ENCODE peak calls at places on chromosomes 6 and 20, in four cellular contexts. F, L, T and K are unnamed samples.

GRCh38 chr6:25377672-25378071 is 98.5 kb downstream of the CARMIL1 start:
- DNase-seq in F (no peak), L (no peak), T (no peak), K (no peak)

GRCh38 chr6:41289815-41290214 is 3.3 kb upstream of the TREM1 start:
- DNase-seq in F (no peak), L (no peak), T (no peak), K (no peak)

GRCh38 chr6:57324538-57324937 is 7.1 kb downstream of the PRIM2 start:
- DNase-seq in F (no peak), L (no peak), T (peak; percentile 53), K (no peak)

GRCh38 chr20:6075428-6076219 is 21.8 kb upstream of the LRRN4 start:
- DNase-seq in F (no peak), L (no peak), T (no peak), K (peak; percentile 77)

GRCh38 chr6:10258341-10258740 is 156.5 kb downstream of the TFAP2A start:
- DNase-seq in F (no peak), L (no peak), T (no peak), K (no peak)

GRCh38 chr6:79453558-79454042 is 83.6 kb downstream of the LCA5 start:
- DNase-seq in F (no peak), L (peak; percentile 61), T (peak; percentile 81), K (no peak)

GRCh38 chr6:130928158-130928917 is 101.1 kb downstream of the SMLR1 start:
- DNase-seq in F (no peak), L (no peak), T (no peak), K (no peak)

GRCh38 chr6:28553986-28554881 is 28.6 kb downstream of the GPX5 start:
- DNase-seq in F (no peak), L (no peak), T (no peak), K (no peak)

GRCh38 chr6:28648035-28648877 is 122.6 kb downstream of the GPX5 start:
- DNase-seq in F (no peak), L (peak; percentile 68), T (peak; percentile 92), K (no peak)

GRCh38 chr20:63739129-63740069 is at the start of gene SLC2A4RG:
- DNase-seq in F (peak; percentile 83), L (peak; percentile 85), T (peak; percentile 63), K (peak; percentile 93)

GRCh38 chr20:57048027-57048869 is 218.2 kb downstream of the BMP7 start:
- DNase-seq in F (no peak), L (peak; percentile 47), T (no peak), K (peak; percentile 53)

GRCh38 chr20:61810066-61810708 is 255.5 kb downstream of the TAF4 start:
- DNase-seq in F (no peak), L (no peak), T (no peak), K (no peak)

GRCh38 chr20:8218861-8219260 is 86.8 kb downstream of the PLCB1 start:
- DNase-seq in F (no peak), L (no peak), T (peak; percentile 76), K (no peak)

GRCh38 chr20:53950031-53950430 is 120.4 kb downstream of the BCAS1 start:
- DNase-seq in F (no peak), L (no peak), T (peak; percentile 21), K (no peak)

GRCh38 chr6:101393291-101394251 is at the start of gene GRIK2:
- DNase-seq in F (no peak), L (peak; percentile 49), T (peak; percentile 33), K (peak; percentile 77)

GRCh38 chr6:42845327-42845694 is 34.1 kb upstream of the RPL7L1 start:
- DNase-seq in F (no peak), L (no peak), T (no peak), K (no peak)

GRCh38 chr20:20174089-20174835 is 121.9 kb downstream of the CFAP61 start:
- DNase-seq in F (no peak), L (no peak), T (no peak), K (no peak)

DNA sequence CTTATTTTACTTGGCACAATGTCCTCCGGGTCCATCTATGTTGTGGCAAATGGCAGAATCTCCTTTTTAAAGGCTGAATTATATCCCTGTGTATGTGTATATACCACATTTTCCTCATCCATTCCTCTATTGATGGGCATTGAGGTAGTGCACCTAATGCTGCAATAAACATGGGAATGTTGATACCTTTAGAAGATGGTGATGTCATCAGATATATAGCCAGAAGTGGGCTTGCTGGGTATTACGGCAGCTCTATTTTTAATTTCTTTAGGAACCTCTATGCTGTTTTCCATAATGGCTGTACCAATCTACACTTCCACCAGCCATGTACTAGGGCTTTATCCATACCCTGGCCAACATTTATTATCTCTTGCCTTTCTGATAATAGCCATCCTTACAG is 315.7 kb downstream of the FOXA2 start:
- DNase-seq in F (no peak), L (no peak), T (no peak), K (no peak)
- H3K4me3 ChIP-seq in F (no peak overlapping the region), L (no peak overlapping the region), T (no peak overlapping the region), K (no peak overlapping the region)

DNA sequence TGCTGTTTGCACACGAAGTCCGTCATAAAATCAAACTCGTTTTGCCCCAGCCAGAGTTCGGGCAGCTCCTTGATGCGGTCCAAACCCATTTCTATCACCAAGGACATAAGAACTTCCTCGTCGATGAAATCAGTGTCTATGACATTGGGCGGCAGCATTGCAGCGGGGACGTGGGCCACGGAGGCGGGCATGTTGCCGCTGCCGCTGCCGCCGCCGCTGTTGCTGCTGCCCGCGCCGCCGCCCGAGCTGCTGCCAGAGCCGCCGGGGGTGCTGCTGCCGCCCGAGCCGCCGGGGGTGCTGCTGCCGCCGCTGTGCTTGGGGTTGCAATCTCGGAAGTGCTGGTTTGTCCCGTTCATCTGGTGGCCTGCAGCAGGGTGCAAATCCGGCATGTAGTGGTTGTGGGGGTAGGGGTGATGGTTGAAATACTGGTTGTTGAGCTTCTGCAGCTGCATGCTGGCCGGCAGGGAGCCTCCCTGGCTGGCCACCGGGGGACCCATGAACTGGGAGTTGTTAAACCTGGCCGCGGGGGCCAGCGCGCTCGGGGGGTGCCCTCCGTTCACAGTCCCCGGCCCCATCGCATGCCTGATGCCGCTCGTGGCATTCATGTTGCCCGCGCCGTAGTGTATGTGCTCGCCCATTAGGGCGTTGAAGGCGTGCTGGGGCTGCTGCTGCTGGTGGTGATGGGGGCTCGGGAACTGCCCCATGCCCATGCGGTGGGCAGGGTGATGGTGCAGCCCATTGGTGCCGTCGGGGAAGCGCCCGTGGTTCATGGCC is 1.1 kb downstream of the CITED2 start:
- DNase-seq in F (peak; percentile 78), L (peak; percentile 37), T (peak; percentile 55), K (peak; percentile 93)
- TF ChIP-seq CTCF in F (no peak), L (no peak), T (peak; percentile 15), K (no peak)

GRCh38 chr6:157074969-157075368 is 248.3 kb downstream of the TMEM242 start:
- DNase-seq in F (no peak), L (no peak), T (peak; percentile 14), K (no peak)

GRCh38 chr6:157073596-157073995 is 249.7 kb downstream of the TMEM242 start:
- DNase-seq in F (no peak), L (no peak), T (no peak), K (no peak)

GRCh38 chr6:157070403-157071107 is 252.8 kb downstream of the TMEM242 start:
- DNase-seq in F (no peak), L (no peak), T (no peak), K (no peak)

GRCh38 chr6:157069585-157069984 is 253.7 kb downstream of the TMEM242 start:
- DNase-seq in F (no peak), L (no peak), T (no peak), K (no peak)

DNA sequence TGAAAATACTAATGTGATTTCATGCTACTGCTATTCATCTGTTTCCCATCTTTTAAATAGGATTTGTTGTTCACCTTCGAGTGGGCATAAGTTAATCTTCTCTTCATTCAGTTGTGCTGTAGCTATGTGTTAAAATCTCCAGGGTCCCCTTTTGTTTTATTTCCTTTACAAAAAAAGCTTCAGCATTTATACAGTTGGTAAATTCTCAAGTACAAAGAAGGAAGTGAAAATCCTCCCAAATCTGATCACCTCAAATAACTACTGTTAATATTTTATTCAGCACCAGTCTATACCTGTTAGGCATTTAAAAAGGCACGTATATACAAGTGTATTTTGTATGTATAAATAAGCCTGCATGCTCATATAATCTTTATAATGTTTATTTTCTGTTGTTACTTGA is 251.2 kb downstream of the TMEM242 start:
- DNase-seq in F (no peak), L (no peak), T (no peak), K (no peak)
- H3K4me3 ChIP-seq in F (no peak overlapping the region), L (no peak overlapping the region), T (no peak overlapping the region), K (no peak overlapping the region)

GRCh38 chr20:24782801-24783630 is 166.1 kb upstream of the CST7 start:
- DNase-seq in F (no peak), L (no peak), T (no peak), K (peak; percentile 70)

GRCh38 chr20:24779886-24780285 is 169.2 kb upstream of the CST7 start:
- DNase-seq in F (no peak), L (no peak), T (no peak), K (peak; percentile 59)

GRCh38 chr20:24782221-24782620 is 166.8 kb upstream of the CST7 start:
- DNase-seq in F (no peak), L (no peak), T (no peak), K (peak; percentile 52)

GRCh38 chr20:24780648-24781047 is 168.4 kb upstream of the CST7 start:
- DNase-seq in F (no peak), L (no peak), T (no peak), K (peak; percentile 57)

DNA sequence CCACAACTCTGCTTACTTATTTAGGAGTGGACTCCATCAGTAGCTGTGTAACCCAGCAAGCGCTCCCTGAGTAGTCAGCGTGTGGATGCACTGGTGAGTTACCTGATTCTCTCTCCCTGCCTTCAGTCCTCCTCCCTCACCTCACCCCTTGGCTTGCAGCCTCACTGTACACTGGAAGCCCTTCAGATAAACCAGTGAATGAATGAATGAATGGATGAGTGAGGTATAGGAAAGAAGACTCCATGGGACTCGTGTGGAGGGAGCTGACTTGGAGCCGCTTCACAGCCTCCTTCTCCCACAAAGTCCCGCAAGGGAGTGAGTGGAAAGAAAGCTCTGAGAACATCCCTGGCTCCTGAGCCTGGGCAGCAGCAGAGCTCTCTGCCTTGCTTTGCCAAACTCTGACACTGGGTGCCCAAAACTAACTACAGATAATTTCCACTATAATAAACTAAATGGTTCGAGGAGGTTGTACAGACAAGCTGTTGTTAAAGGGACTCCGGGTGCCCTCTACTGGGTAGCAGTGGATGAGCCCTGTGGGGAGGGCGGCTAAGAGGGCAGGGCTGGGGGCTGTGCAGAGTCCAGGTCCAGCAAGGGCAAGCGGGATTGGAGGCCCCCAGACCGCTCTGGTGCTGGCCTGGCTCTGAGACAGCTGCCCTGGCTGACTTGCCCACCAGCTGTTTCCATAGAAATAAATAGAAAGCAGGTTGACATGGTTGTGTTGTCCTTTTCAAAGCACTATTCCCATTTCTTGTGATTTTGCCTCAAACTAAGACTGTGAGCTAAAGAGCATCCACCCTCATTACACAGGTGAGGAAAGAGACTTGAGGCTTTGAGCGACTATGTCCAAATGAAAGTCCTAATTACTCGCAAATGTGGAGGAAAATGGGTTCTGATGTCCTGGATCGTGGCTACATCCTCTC is 167.7 kb upstream of the CST7 start:
- DNase-seq in F (no peak), L (peak; percentile 32), T (peak; percentile 45), K (no peak)
- TF ChIP-seq CTCF in F (no peak), L (peak; percentile 69), T (peak; percentile 63), K (no peak)

GRCh38 chr6:108115598-108116058 is 41.1 kb upstream of the OSTM1 start:
- DNase-seq in F (no peak), L (peak; percentile 56), T (peak; percentile 55), K (no peak)
- H3K4me3 ChIP-seq in F (peak overlapping the region; percentile 65), L (no peak overlapping the region), T (no peak overlapping the region), K (no peak overlapping the region)